ENCODE peak calls at places on chromosomes 2 and 18, in eight cellular contexts. R is NCI-H1694 treated with DMSO at 0.1 percent for 48 hours; L is stimulated activated CD8-positive, alpha-beta memory T cell treated with anti-CD3 and anti-CD28 coated beads, Interleukin-15, amount 100 ng/mL, for 24 hours; P is A549; H is adrenal gland; S is C1 segment of cervical spinal cord; G is aorta; A is mucosa of gallbladder. X is an unnamed sample.

GRCh38 chr2:224190871-224191270 is 151.8 kb upstream of the SERPINE2 start:
- DNase-seq in R (no peak), L (no peak), P (no peak), H (peak), S (no peak), G (no peak), A (no peak), X (no peak)

GRCh38 chr2:223642496-223642895 is 40.3 kb upstream of the SCG2 start:
- DNase-seq in R (no peak), L (no peak), P (no peak), H (no peak), S (no peak), G (no peak), A (no peak), X (no peak)

GRCh38 chr2:191304939-191305875 is 60.0 kb downstream of the MYO1B start:
- DNase-seq in R (no peak), L (no peak), P (no peak), H (peak), S (no peak), G (no peak), A (peak), X (no peak)

GRCh38 chr2:230932556-230933511 is 7.8 kb upstream of the GPR55 start:
- DNase-seq in R (no peak), L (no peak), P (no peak), H (peak), S (no peak), G (peak), A (no peak), X (no peak)

GRCh38 chr2:39059366-39059952 is 61.4 kb downstream of the SOS1 start:
- DNase-seq in R (peak), L (no peak), P (peak), H (no peak), S (no peak), G (no peak), A (no peak), X (no peak)

GRCh38 chr2:46193356-46193755 is 103.9 kb upstream of the EPAS1 start:
- DNase-seq in R (no peak), L (no peak), P (no peak), H (no peak), S (no peak), G (no peak), A (no peak), X (no peak)

GRCh38 chr2:144102386-144102785 is 417.5 kb downstream of the ZEB2 start:
- DNase-seq in R (no peak), L (no peak), P (no peak), H (no peak), S (no peak), G (no peak), A (no peak), X (no peak)

GRCh38 chr2:172248381-172249173 is 145.9 kb upstream of the DLX2 start:
- DNase-seq in R (no peak), L (no peak), P (no peak), H (no peak), S (no peak), G (no peak), A (no peak), X (no peak)

GRCh38 chr2:17803492-17803891 is 12.8 kb upstream of the MSGN1 start:
- DNase-seq in R (no peak), L (no peak), P (no peak), H (no peak), S (no peak), G (no peak), A (no peak), X (no peak)

GRCh38 chr2:10873790-10874437 is 37.8 kb upstream of the KCNF1 start:
- DNase-seq in R (no peak), L (no peak), P (no peak), H (no peak), S (no peak), G (no peak), A (no peak), X (no peak)

GRCh38 chr2:175247159-175247558 is 65.6 kb upstream of the ATP5MC3 start:
- DNase-seq in R (no peak), L (no peak), P (no peak), H (peak), S (no peak), G (no peak), A (no peak), X (no peak)

GRCh38 chr2:138000037-138000436 is 35.8 kb downstream of the HNMT start:
- DNase-seq in R (no peak), L (no peak), P (no peak), H (no peak), S (no peak), G (no peak), A (no peak), X (no peak)

GRCh38 chr2:27016801-27017325 is 15.9 kb upstream of the TMEM214 start:
- DNase-seq in R (peak), L (no peak), P (peak), H (peak), S (peak), G (no peak), A (peak), X (no peak)

GRCh38 chr18:35371412-35372195 is 5.5 kb downstream of the ZNF396 start:
- DNase-seq in R (no peak), L (no peak), P (no peak), H (no peak), S (no peak), G (no peak), A (no peak), X (no peak)

GRCh38 chr2:119359774-119360173 is 6.9 kb downstream of the C2orf76 start:
- DNase-seq in R (no peak), L (no peak), P (no peak), H (no peak), S (no peak), G (no peak), A (no peak), X (no peak)

GRCh38 chr18:8614875-8615274 is 5.6 kb downstream of the RAB12 start:
- DNase-seq in R (no peak), L (no peak), P (no peak), H (no peak), S (no peak), G (no peak), A (no peak), X (no peak)

GRCh38 chr2:110106642-110107041 is 9.0 kb downstream of the MALL start:
- DNase-seq in R (no peak), L (no peak), P (peak), H (no peak), S (no peak), G (no peak), A (no peak), X (no peak)

GRCh38 chr2:24926602-24927252 is 6.7 kb upstream of the ADCY3 start:
- DNase-seq in R (no peak), L (no peak), P (no peak), H (peak), S (no peak), G (peak), A (peak), X (peak)

GRCh38 chr2:129698593-129698992 is 280.9 kb upstream of the RAB6C start:
- DNase-seq in R (no peak), L (no peak), P (no peak), H (no peak), S (no peak), G (no peak), A (peak), X (no peak)

GRCh38 chr2:27723372-27724144 is 48.0 kb upstream of the MRPL33 start:
- DNase-seq in R (peak), L (no peak), P (peak), H (peak), S (peak), G (peak), A (peak), X (peak)

GRCh38 chr18:12014091-12014490 is 32.8 kb downstream of the IMPA2 start:
- DNase-seq in R (no peak), L (no peak), P (no peak), H (no peak), S (no peak), G (peak), A (no peak), X (no peak)

GRCh38 chr2:135952891-135953290 is 32.5 kb downstream of the DARS1 start:
- DNase-seq in R (no peak), L (no peak), P (no peak), H (no peak), S (no peak), G (no peak), A (no peak), X (no peak)

GRCh38 chr18:52903858-52904257 is 563.9 kb downstream of the DCC start:
- DNase-seq in R (peak), L (no peak), P (peak), H (peak), S (peak), G (no peak), A (peak), X (peak)

GRCh38 chr2:32824415-32824814 is 122.3 kb upstream of the LTBP1 start:
- DNase-seq in R (no peak), L (no peak), P (no peak), H (no peak), S (no peak), G (no peak), A (no peak), X (no peak)

GRCh38 chr2:99777656-99778290 is 288.0 kb upstream of the REV1 start:
- DNase-seq in R (no peak), L (no peak), P (no peak), H (no peak), S (no peak), G (no peak), A (no peak), X (no peak)

GRCh38 chr2:55947759-55948158 is 24.2 kb upstream of the EFEMP1 start:
- DNase-seq in R (no peak), L (no peak), P (no peak), H (no peak), S (no peak), G (no peak), A (no peak), X (no peak)

GRCh38 chr2:70897977-70898226 is 37.8 kb upstream of the ATP6V1B1 start:
- DNase-seq in R (no peak), L (no peak), P (no peak), H (no peak), S (no peak), G (no peak), A (no peak), X (no peak)

GRCh38 chr2:196381464-196381863 is 210.1 kb upstream of the STK17B start:
- DNase-seq in R (no peak), L (no peak), P (no peak), H (no peak), S (no peak), G (no peak), A (no peak), X (no peak)

GRCh38 chr2:20419752-20420151 is 27.1 kb upstream of the RHOB start:
- DNase-seq in R (no peak), L (no peak), P (no peak), H (no peak), S (no peak), G (no peak), A (no peak), X (peak)

GRCh38 chr18:8661754-8662573 is 43.4 kb upstream of the MTCL1 start:
- DNase-seq in R (peak), L (no peak), P (no peak), H (no peak), S (no peak), G (no peak), A (no peak), X (no peak)

GRCh38 chr2:42327125-42327524 is 33.9 kb downstream of the COX7A2L start:
- DNase-seq in R (peak), L (no peak), P (no peak), H (no peak), S (no peak), G (no peak), A (no peak), X (no peak)

GRCh38 chr2:165239230-165239629 is at the start of gene SCN2A:
- DNase-seq in R (peak), L (no peak), P (no peak), H (no peak), S (peak), G (no peak), A (no peak), X (no peak)

GRCh38 chr2:235566931-235567495 is 73.2 kb downstream of the AGAP1 start:
- DNase-seq in R (no peak), L (no peak), P (no peak), H (no peak), S (no peak), G (peak), A (no peak), X (peak)

GRCh38 chr2:157901325-157901724 is 25.2 kb upstream of the ACVR1 start:
- DNase-seq in R (no peak), L (no peak), P (no peak), H (no peak), S (no peak), G (no peak), A (no peak), X (no peak)

GRCh38 chr2:122960727-122961641 is 1064.1 kb upstream of the CNTNAP5 start:
- DNase-seq in R (peak), L (no peak), P (no peak), H (peak), S (no peak), G (no peak), A (no peak), X (no peak)